ENCODE peak calls at places on chromosomes 4 and X, in seven cellular contexts. I is IMR-90, Q is neuronal stem cell, M is mesenchymal stem cell, F is mesendoderm, A is H9, J is H1. P is an unnamed sample.

GRCh38 chr4:88706574-88706973 is 8.9 kb upstream of the NAP1L5 start:
- DNase-seq in I (peak; percentile 77), Q (no peak), M (peak; percentile 51), F (peak; percentile 60), A (no peak), J (no peak), P (peak; percentile 21)

GRCh38 chr4:3219761-3220481 is 29.0 kb upstream of the MSANTD1 start:
- DNase-seq in I (no peak), Q (no peak), M (no peak), F (no peak), A (no peak), J (no peak), P (no peak)

GRCh38 chr4:150931796-150932195 is 83.3 kb downstream of the LRBA start:
- DNase-seq in I (no peak), Q (no peak), M (no peak), F (no peak), A (no peak), J (no peak), P (no peak)

GRCh38 chr4:142778430-142778829 is 67.7 kb downstream of the INPP4B start:
- DNase-seq in I (peak; percentile 74), Q (no peak), M (no peak), F (no peak), A (no peak), J (no peak), P (no peak)

GRCh38 chrX:154436597-154437397 is at the start of gene GDI1:
- DNase-seq in I (peak; percentile 22), Q (no peak), M (peak; percentile 62), F (peak; percentile 60), A (peak; percentile 54), J (peak; percentile 57), P (peak; percentile 50)

GRCh38 chr4:51885371-51885770 is 42.4 kb downstream of the DCUN1D4 start:
- DNase-seq in I (peak; percentile 28), Q (no peak), M (peak; percentile 48), F (peak; percentile 77), A (peak; percentile 49), J (no peak), P (peak; percentile 38)

GRCh38 chr4:59571805-59572430 is 1628.2 kb upstream of the ADGRL3 start:
- DNase-seq in I (no peak), Q (no peak), M (no peak), F (no peak), A (no peak), J (no peak), P (no peak)

GRCh38 chr4:94576163-94576562 is 124.4 kb downstream of the PDLIM5 start:
- DNase-seq in I (no peak), Q (no peak), M (no peak), F (no peak), A (no peak), J (no peak), P (no peak)

GRCh38 chrX:69538321-69538876 is 34.3 kb downstream of the NALF2 start:
- DNase-seq in I (peak; percentile 16), Q (peak; percentile 53), M (peak; percentile 26), F (peak; percentile 60), A (peak; percentile 65), J (peak; percentile 85), P (peak; percentile 37)

GRCh38 chr4:122963222-122963621 is 40.8 kb upstream of the NUDT6 start:
- DNase-seq in I (peak; percentile 45), Q (no peak), M (peak; percentile 60), F (no peak), A (no peak), J (no peak), P (no peak)

GRCh38 chr4:150212927-150213326 is 134.7 kb downstream of the DCLK2 start:
- DNase-seq in I (no peak), Q (no peak), M (no peak), F (peak; percentile 80), A (no peak), J (no peak), P (peak; percentile 85)

GRCh38 chr4:83138979-83139378 is 24.4 kb upstream of the PLAC8 start:
- DNase-seq in I (no peak), Q (no peak), M (no peak), F (no peak), A (no peak), J (no peak), P (no peak)

GRCh38 chr4:89221175-89221867 is 86.3 kb downstream of the GPRIN3 start:
- DNase-seq in I (no peak), Q (no peak), M (peak; percentile 33), F (no peak), A (no peak), J (no peak), P (no peak)

GRCh38 chr4:89056953-89057398 is at the start of gene FAM13A:
- DNase-seq in I (peak; percentile 97), Q (peak; percentile 80), M (peak; percentile 95), F (peak; percentile 98), A (peak; percentile 89), J (peak; percentile 60), P (peak; percentile 84)

GRCh38 chrX:1657367-1658082 is 42.7 kb downstream of the ASMT start:
- DNase-seq in I (no peak), Q (no peak), M (no peak), F (no peak), A (no peak), J (no peak), P (no peak)

GRCh38 chrX:1661048-1661921 is 46.4 kb downstream of the ASMT start:
- DNase-seq in I (no peak), Q (no peak), M (no peak), F (peak; percentile 96), A (peak; percentile 98), J (peak; percentile 82), P (peak; percentile 80)

GRCh38 chrX:1661922-1662221 is 47.0 kb downstream of the ASMT start:
- DNase-seq in I (no peak), Q (no peak), M (no peak), F (no peak), A (no peak), J (no peak), P (no peak)

GRCh38 chrX:1658083-1658463 is 43.2 kb downstream of the ASMT start:
- DNase-seq in I (no peak), Q (no peak), M (no peak), F (no peak), A (no peak), J (no peak), P (no peak)

DNA sequence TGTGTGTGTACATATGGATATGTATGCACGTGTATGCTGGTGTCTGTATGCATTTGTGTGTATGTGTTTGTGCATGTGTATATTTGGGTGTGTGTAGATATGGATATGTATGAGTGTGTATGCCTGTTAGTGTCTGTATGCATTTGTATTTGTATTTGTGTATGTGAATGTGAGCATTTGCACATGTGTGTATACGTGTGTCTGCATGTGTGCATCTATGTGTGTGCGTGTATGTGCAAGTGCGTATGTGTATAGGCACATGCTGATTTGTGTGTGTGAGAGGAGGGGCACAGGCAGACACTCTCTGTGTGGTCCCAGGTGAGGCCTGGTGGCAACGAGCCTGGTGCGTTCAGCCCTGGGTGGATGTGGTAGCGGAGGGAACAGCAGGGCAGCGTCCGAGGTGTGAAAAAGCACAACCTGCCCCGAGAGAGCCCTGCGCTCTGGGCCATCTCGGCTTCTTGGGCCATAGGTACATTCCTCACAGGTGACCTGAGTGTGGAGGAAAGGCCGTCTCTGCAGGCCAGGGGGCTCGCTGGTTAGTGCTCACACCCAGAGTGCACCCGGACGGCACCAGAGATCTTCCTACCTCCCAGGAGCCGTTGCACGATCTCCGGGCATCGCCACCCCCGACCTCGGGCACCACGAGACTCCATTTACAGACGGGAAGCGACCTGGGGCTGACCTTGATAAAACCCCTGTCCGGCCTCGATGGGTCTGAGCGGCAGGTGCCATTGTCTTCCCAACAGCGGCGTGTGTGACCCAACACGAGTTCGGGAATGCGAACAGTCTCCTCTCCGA is 45.0 kb downstream of the ASMT start:
- DNase-seq in I (no peak), Q (no peak), M (no peak), F (no peak), A (no peak), J (no peak), P (no peak)
- H2BK120ac ChIP-seq in I (no peak overlapping the region), Q (no peak overlapping the region), M (no peak overlapping the region), F (no peak overlapping the region), A (no peak overlapping the region), J (peak overlapping the region; percentile 18), P (no peak overlapping the region)

GRCh38 chrX:24643116-24643515 is 4.0 kb downstream of the PCYT1B start:
- DNase-seq in I (no peak), Q (no peak), M (peak; percentile 17), F (peak; percentile 3), A (no peak), J (no peak), P (no peak)

GRCh38 chrX:24651783-24652182 is 4.6 kb upstream of the PCYT1B start:
- DNase-seq in I (no peak), Q (no peak), M (no peak), F (no peak), A (no peak), J (no peak), P (no peak)

GRCh38 chrX:24647257-24648058 is at the start of gene PCYT1B:
- DNase-seq in I (peak; percentile 49), Q (no peak), M (peak; percentile 71), F (peak; percentile 91), A (peak; percentile 97), J (peak; percentile 66), P (peak; percentile 28)

GRCh38 chrX:24646745-24647182 is 383 bp downstream of the PCYT1B start:
- DNase-seq in I (no peak), Q (peak; percentile 37), M (peak; percentile 20), F (no peak), A (peak; percentile 76), J (no peak), P (peak; percentile 39)
- H3K9ac ChIP-seq in I (no peak overlapping the region), Q (no peak overlapping the region), M (peak overlapping the region; percentile 42), F (peak overlapping the region; percentile 62), A (peak overlapping the region; percentile 97), J (no peak overlapping the region), P (no peak overlapping the region)

GRCh38 chr4:78057600-78058560 is 757 bp downstream of the FRAS1 start:
- DNase-seq in I (peak; percentile 13), Q (peak; percentile 50), M (peak; percentile 45), F (peak; percentile 71), A (no peak), J (peak; percentile 61), P (peak; percentile 50)

GRCh38 chr4:78058591-78059523 is 1.7 kb downstream of the FRAS1 start:
- DNase-seq in I (no peak), Q (peak; percentile 65), M (peak; percentile 36), F (peak; percentile 91), A (peak; percentile 72), J (peak; percentile 80), P (peak; percentile 54)

GRCh38 chr4:78057135-78057599 is at the start of gene FRAS1:
- DNase-seq in I (no peak), Q (peak; percentile 69), M (peak; percentile 37), F (peak; percentile 78), A (peak; percentile 68), J (peak; percentile 76), P (no peak)

GRCh38 chr4:78059938-78060337 is 2.8 kb downstream of the FRAS1 start:
- DNase-seq in I (no peak), Q (no peak), M (no peak), F (no peak), A (no peak), J (no peak), P (no peak)

DNA sequence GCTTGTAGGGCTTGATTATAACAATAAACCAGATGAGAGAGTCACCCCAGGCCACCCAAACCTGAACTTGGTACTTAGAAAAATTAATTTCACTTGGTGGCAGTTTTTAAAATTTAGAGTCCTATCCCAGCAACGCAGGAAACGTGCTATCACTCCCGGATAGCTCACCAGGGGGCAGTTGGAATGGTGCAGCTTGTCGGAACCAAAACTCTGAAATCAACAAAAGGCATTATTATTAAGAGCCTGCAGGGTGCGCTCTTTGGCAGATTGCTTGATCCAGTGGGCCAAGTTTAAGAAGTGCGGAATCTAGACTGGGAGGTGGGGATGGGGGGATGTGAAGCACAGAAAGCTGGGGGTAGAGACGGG is 2.4 kb downstream of the FRAS1 start:
- DNase-seq in I (peak; percentile 45), Q (peak; percentile 72), M (peak; percentile 79), F (peak; percentile 96), A (peak; percentile 73), J (peak; percentile 76), P (peak; percentile 86)
- H3K4me1 ChIP-seq in I (peaks cover 2% of the 10 kb centered on the region), Q (peaks cover 3% of the 10 kb centered on the region), M (peaks cover 16% of the 10 kb centered on the region), F (peaks cover 3% of the 10 kb centered on the region), A (peaks cover 2% of the 10 kb centered on the region), J (peaks cover 22% of the 10 kb centered on the region), P (peaks cover 5% of the 10 kb centered on the region)

GRCh38 chr4:145698507-145698906 is 18.6 kb downstream of the C4orf51 start:
- DNase-seq in I (no peak), Q (no peak), M (no peak), F (no peak), A (no peak), J (no peak), P (no peak)
- H2BK120ac ChIP-seq in I (no peak overlapping the region), Q (no peak overlapping the region), M (no peak overlapping the region), F (no peak overlapping the region), A (peak overlapping the region; percentile 36), J (no peak overlapping the region), P (no peak overlapping the region)

P was measured in trophoblast cell.